ENCODE peak calls at places on chromosomes 11 and 22, in seven cellular contexts. Y is frontal cortex; E is AML-193; L is aorta; A is activated CD4-positive, alpha-beta T cell treated with anti-CD3 and anti-CD28 coated beads, Interleukin-2, amount 10 ng/mL, durations not matched to agents 7 days and 5 days; N is T-helper 2 cell treated with Interferon-gamma antibody and Interleukin-4, amounts not matched to agents 5 μg/mL and 100 μg/mL, for 36 hours; O is heart left ventricle. Z is an unnamed sample.

GRCh38 chr11:203945-204586 is 3.1 kb downstream of the BET1L start:
- DNase-seq in N (no peak), Y (no peak), L (no peak), O (no peak), A (no peak), E (no peak), Z (no peak)

GRCh38 chr11:116563713-116564050 is 209.1 kb downstream of the BUD13 start:
- DNase-seq in E (no peak), N (no peak), L (no peak), Y (no peak), O (no peak), A (no peak), Z (no peak)

GRCh38 chr11:121248496-121248895 is 44.1 kb upstream of the SC5D start:
- DNase-seq in O (no peak), E (no peak), N (no peak), A (no peak), Y (no peak), L (no peak), Z (no peak)

GRCh38 chr22:27526851-27527250 is 274.7 kb downstream of the MN1 start:
- DNase-seq in E (no peak), A (no peak), Y (no peak), N (no peak), L (no peak), O (no peak), Z (no peak)

GRCh38 chr11:73072935-73073481 is 69.1 kb downstream of the FCHSD2 start:
- DNase-seq in O (no peak), A (peak), E (peak), N (no peak), Y (no peak), L (no peak), Z (no peak)

GRCh38 chr22:27391092-27391770 is 410.3 kb downstream of the MN1 start:
- DNase-seq in L (peak), Y (no peak), A (no peak), N (no peak), E (no peak), O (peak), Z (peak)

GRCh38 chr22:27880778-27881394 is 38.2 kb downstream of the PITPNB start:
- DNase-seq in E (peak), O (no peak), A (peak), Y (no peak), N (no peak), L (no peak), Z (no peak)

GRCh38 chr11:104799251-104799650 is 99.0 kb downstream of the CASP12 start:
- DNase-seq in A (no peak), O (no peak), E (no peak), Y (no peak), N (no peak), L (no peak), Z (no peak)

GRCh38 chr11:12069053-12069676 is 41.2 kb upstream of the MICAL2 start:
- DNase-seq in E (no peak), L (peak), O (no peak), N (no peak), Y (no peak), A (no peak), Z (no peak)

GRCh38 chr11:1157645-1158591 is at the start of gene MUC5AC:
- DNase-seq in O (no peak), A (no peak), L (peak), E (no peak), N (no peak), Y (no peak), Z (peak)

GRCh38 chr11:65868076-65868667 is 4.4 kb downstream of the EFEMP2 start:
- DNase-seq in O (no peak), N (no peak), A (no peak), E (no peak), L (peak), Y (peak), Z (peak)

GRCh38 chr11:114172871-114173444 is 113.4 kb downstream of the ZBTB16 start:
- DNase-seq in A (peak), E (no peak), N (no peak), Y (no peak), O (peak), L (no peak), Z (peak)

GRCh38 chr22:49951986-49952896 is 8.3 kb upstream of the PIM3 start:
- DNase-seq in L (no peak), Y (no peak), A (no peak), N (no peak), O (no peak), E (no peak), Z (no peak)

GRCh38 chr11:31804439-31805036 is 6.6 kb downstream of the PAX6 start:
- DNase-seq in L (peak), O (no peak), N (peak), A (no peak), Y (no peak), E (peak), Z (no peak)